ENCODE peak calls at places on chromosomes 13 and 19, in six cellular contexts. R is A549, F is K562, A is ovary, S is upper lobe of left lung, J is suprapubic skin. Z is an unnamed sample. For H3K4me1, the result is how much of the 10 kb centered on the place peaks cover.

GRCh38 chr13:41465215-41465907 is 8.0 kb downstream of the RGCC start:
- DNase-seq in R (no peak), F (peak), A (no peak), S (no peak), J (no peak), Z (no peak)

GRCh38 chr19:18073197-18073596 is 13.5 kb downstream of the IL12RB1 start:
- DNase-seq in R (no peak), F (no peak), A (no peak), S (no peak), J (no peak), Z (no peak)

GRCh38 chr13:85512421-85512820 is 286.8 kb downstream of the SLITRK6 start:
- DNase-seq in R (peak), F (no peak), A (no peak), S (no peak), J (no peak), Z (no peak)

GRCh38 chr13:40061466-40062450 is 406.3 kb downstream of the COG6 start:
- DNase-seq in R (no peak), F (no peak), A (no peak), S (no peak), J (no peak), Z (no peak)

GRCh38 chr13:111204438-111205177 is 89.5 kb downstream of the ARHGEF7 start:
- DNase-seq in R (no peak), F (peak), A (peak), S (peak), J (no peak), Z (peak)

GRCh38 chr19:17554968-17555479 is 425 bp upstream of the COLGALT1 start:
- DNase-seq in R (no peak), F (no peak), A (no peak), S (no peak), J (no peak), Z (no peak)

GRCh38 chr13:41457589-41458186 is 338 bp downstream of the RGCC start:
- DNase-seq in R (no peak), F (peak), A (no peak), S (peak), J (no peak), Z (no peak)

GRCh38 chr13:50228527-50228926 is 213.3 kb downstream of the KCNRG start:
- DNase-seq in R (no peak), F (no peak), A (no peak), S (peak), J (no peak), Z (no peak)

GRCh38 chr19:42098781-42099180 is 22.8 kb downstream of the ZNF574 start:
- DNase-seq in R (no peak), F (no peak), A (no peak), S (no peak), J (no peak), Z (no peak)

GRCh38 chr13:22047785-22048104 is 376.9 kb downstream of the FGF9 start:
- DNase-seq in R (no peak), F (no peak), A (no peak), S (no peak), J (no peak), Z (no peak)

GRCh38 chr19:43731854-43732253 is 16.0 kb downstream of the IRGC start:
- DNase-seq in R (no peak), F (no peak), A (no peak), S (no peak), J (no peak), Z (no peak)

GRCh38 chr19:12665646-12666304 is 767 bp downstream of the MAN2B1 start:
- DNase-seq in R (no peak), F (no peak), A (no peak), S (no peak), J (no peak), Z (no peak)

GRCh38 chr13:93190006-93190405 is 36.6 kb upstream of the GPC6 start:
- DNase-seq in R (no peak), F (no peak), A (no peak), S (no peak), J (no peak), Z (no peak)

GRCh38 chr13:41802684-41803554 is 158.0 kb downstream of the VWA8 start:
- DNase-seq in R (no peak), F (no peak), A (no peak), S (no peak), J (no peak), Z (no peak)

GRCh38 chr13:58583961-58584360 is 952.4 kb downstream of the PCDH17 start:
- DNase-seq in R (no peak), F (no peak), A (no peak), S (no peak), J (no peak), Z (no peak)

GRCh38 chr19:6227941-6228325 is 51.8 kb downstream of the MLLT1 start:
- DNase-seq in R (no peak), F (no peak), A (no peak), S (no peak), J (no peak), Z (no peak)

GRCh38 chr13:42561752-42562467 is 12.0 kb upstream of the TNFSF11 start:
- DNase-seq in R (no peak), F (no peak), A (no peak), S (no peak), J (no peak), Z (no peak)

GRCh38 chr19:5623397-5624153 is 692 bp downstream of the SAFB start:
- DNase-seq in R (no peak), F (peak), A (no peak), S (no peak), J (no peak), Z (no peak)

GRCh38 chr13:95643814-95644598 is 500 bp downstream of the DZIP1 start:
- DNase-seq in R (peak), F (no peak), A (no peak), S (peak), J (no peak), Z (no peak)

GRCh38 chr13:48783831-48784230 is 130.1 kb downstream of the CYSLTR2 start:
- DNase-seq in R (no peak), F (no peak), A (no peak), S (no peak), J (no peak), Z (no peak)

GRCh38 chr19:2070436-2070827 is 19.4 kb upstream of the MKNK2 start:
- DNase-seq in R (no peak), F (no peak), A (peak), S (no peak), J (no peak), Z (no peak)

GRCh38 chr19:55503447-55504251 is 15.4 kb downstream of the SSC5D start:
- DNase-seq in R (peak), F (peak), A (peak), S (peak), J (peak), Z (peak)

GRCh38 chr13:84684048-84684662 is 801.9 kb upstream of the SLITRK1 start:
- DNase-seq in R (no peak), F (no peak), A (no peak), S (no peak), J (no peak), Z (no peak)

GRCh38 chr19:57165846-57166245 is 1.4 kb downstream of the DUXA start:
- DNase-seq in R (no peak), F (no peak), A (no peak), S (no peak), J (no peak), Z (no peak)

GRCh38 chr19:30087381-30088138 is 145.5 kb downstream of the URI1 start:
- DNase-seq in R (no peak), F (no peak), A (no peak), S (no peak), J (no peak), Z (no peak)

GRCh38 chr13:110897024-110897423 is 17.8 kb downstream of the ANKRD10 start:
- DNase-seq in R (no peak), F (no peak), A (no peak), S (no peak), J (no peak), Z (no peak)

GRCh38 chr19:43765109-43765876 is 10.5 kb upstream of the SMG9 start:
- DNase-seq in R (peak), F (peak), A (no peak), S (no peak), J (no peak), Z (peak)

GRCh38 chr13:54593504-54593903 is 1564.9 kb downstream of the OLFM4 start:
- DNase-seq in R (no peak), F (no peak), A (no peak), S (no peak), J (no peak), Z (no peak)

GRCh38 chr13:110187501-110188161 is 119.3 kb downstream of the COL4A1 start:
- DNase-seq in R (no peak), F (no peak), A (no peak), S (no peak), J (no peak), Z (peak)

GRCh38 chr19:57103573-57104277 is 16.1 kb upstream of the USP29 start:
- DNase-seq in R (peak), F (peak), A (peak), S (no peak), J (no peak), Z (peak)

GRCh38 chr13:39767791-39768564 is 112.5 kb downstream of the COG6 start:
- DNase-seq in R (no peak), F (no peak), A (no peak), S (no peak), J (no peak), Z (no peak)

GRCh38 chr19:4184718-4185352 is 2.3 kb downstream of the ANKRD24 start:
- DNase-seq in R (no peak), F (no peak), A (no peak), S (no peak), J (no peak), Z (no peak)

GRCh38 chr19:4183967-4184717 is 1.7 kb downstream of the ANKRD24 start:
- DNase-seq in R (no peak), F (no peak), A (no peak), S (peak), J (no peak), Z (no peak)

GRCh38 chr19:4187313-4188122 is 5.0 kb downstream of the ANKRD24 start:
- DNase-seq in R (no peak), F (no peak), A (no peak), S (no peak), J (no peak), Z (no peak)

GRCh38 chr19:4185413-4186086 is 3.1 kb downstream of the ANKRD24 start:
- DNase-seq in R (no peak), F (no peak), A (no peak), S (no peak), J (no peak), Z (no peak)

GRCh38 chr19:4186087-4186993 is 3.9 kb downstream of the ANKRD24 start:
- DNase-seq in R (peak), F (peak), A (peak), S (no peak), J (no peak), Z (no peak)
- TF ChIP-seq POLR2A in R (no peak), F (no peak), A (no peak), S (no peak), J (no peak), Z (no peak)

DNA sequence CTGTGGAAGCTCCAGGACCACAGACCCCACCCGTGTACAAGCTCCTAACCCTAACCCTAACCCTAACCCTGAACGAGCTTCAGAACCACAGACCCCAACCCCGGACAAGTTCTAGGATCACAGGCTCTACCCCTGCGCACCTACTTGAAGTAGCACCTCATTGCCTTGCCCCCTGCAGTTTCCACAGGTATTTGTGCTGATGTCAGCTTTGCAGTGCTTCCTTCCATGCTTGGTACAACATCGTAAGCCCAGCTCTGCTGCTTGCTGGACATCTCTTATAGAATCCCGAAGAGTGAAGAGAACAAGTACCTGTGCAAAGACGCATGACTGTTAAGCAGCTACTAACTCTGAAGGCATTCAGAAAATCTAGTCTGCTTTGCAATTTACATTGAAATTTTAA is 20.7 kb upstream of the CDC16 start:
- DNase-seq in R (no peak), F (no peak), A (no peak), S (no peak), J (no peak), Z (no peak)
- H3K4me1 ChIP-seq in R (under half), F (under half), A (under half), S (under half), J (under half), Z (under half)

DNA sequence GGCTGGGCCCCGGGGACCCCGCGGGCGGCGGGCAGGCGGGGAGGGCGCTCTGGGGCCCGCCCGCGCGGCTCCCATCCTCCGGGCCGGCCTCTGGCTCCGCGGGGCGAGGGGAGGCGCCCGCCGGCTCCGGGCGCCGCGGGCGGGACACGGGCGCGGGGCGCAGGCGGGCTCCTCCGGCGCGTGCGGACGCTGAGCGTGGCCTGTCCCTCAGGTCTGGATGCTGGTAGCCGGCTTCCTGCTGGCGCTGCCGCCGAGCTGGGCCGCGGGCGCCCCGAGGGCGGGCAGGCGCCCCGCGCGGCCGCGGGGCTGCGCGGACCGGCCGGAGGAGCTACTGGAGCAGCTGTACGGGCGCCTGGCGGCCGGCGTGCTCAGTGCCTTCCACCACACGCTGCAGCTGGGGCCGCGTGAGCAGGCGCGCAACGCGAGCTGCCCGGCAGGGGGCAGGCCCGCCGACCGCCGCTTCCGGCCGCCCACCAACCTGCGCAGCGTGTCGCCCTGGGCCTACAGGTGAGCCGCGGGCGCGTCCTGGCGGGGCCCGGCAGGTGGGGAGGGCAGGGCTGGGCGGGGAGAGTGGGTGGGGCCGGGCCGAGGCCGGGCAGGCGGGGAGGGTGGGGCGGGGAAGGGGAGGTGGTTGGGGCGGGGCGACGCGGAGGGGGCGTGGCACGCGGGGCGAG is 423 bp downstream of the IL17D start:
- DNase-seq in R (peak), F (peak), A (peak), S (peak), J (no peak), Z (peak)
- TF ChIP-seq EP300 in R (no peak), F (no peak), A (no peak), S (no peak), J (no peak), Z (no peak)

GRCh38 chr13:33178197-33178699 is 107.3 kb downstream of the STARD13 start:
- DNase-seq in R (no peak), F (no peak), A (no peak), S (no peak), J (no peak), Z (no peak)

GRCh38 chr13:33181264-33181663 is 104.3 kb downstream of the STARD13 start:
- DNase-seq in R (no peak), F (no peak), A (no peak), S (no peak), J (no peak), Z (no peak)

GRCh38 chr13:33179463-33179862 is 106.1 kb downstream of the STARD13 start:
- DNase-seq in R (no peak), F (no peak), A (no peak), S (no peak), J (no peak), Z (no peak)

GRCh38 chr13:33182729-33183128 is 102.8 kb downstream of the STARD13 start:
- DNase-seq in R (no peak), F (no peak), A (no peak), S (peak), J (no peak), Z (no peak)

GRCh38 chr13:33180009-33180804 is 105.3 kb downstream of the STARD13 start:
- DNase-seq in R (no peak), F (no peak), A (no peak), S (no peak), J (no peak), Z (no peak)
- TF ChIP-seq POLR2A in R (no peak), F (no peak), A (no peak), S (no peak), J (no peak), Z (no peak)

DNA sequence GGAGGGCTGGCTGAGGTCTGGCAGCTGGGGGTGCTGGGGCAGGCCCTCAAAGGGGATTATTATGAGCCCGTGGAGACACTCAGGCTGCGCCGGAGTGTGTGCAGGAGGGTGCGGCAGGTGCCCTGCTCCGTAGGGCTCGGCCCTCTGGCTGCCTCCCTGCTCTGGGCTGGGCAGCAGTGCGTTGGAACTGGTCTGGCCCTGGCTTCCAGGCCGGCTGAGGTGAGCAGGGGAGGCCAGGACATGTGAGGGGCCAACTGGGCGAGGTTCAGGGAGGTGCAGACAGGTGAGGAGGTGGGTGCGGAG is 31.2 kb downstream of the PIP5K1C start:
- DNase-seq in R (no peak), F (no peak), A (no peak), S (no peak), J (no peak), Z (no peak)
- H3K4me1 ChIP-seq in R (under half), F (under half), A (under half), S (half or more), J (half or more), Z (half or more)

GRCh38 chr19:11481777-11482383 is 1.0 kb upstream of the ELAVL3 start:
- DNase-seq in R (peak), F (peak), A (peak), S (peak), J (no peak), Z (peak)

GRCh38 chr19:11480927-11481776 is at the start of gene ELAVL3:
- DNase-seq in R (no peak), F (no peak), A (no peak), S (peak), J (no peak), Z (no peak)

GRCh38 chr19:11483176-11484111 is 2.6 kb upstream of the ELAVL3 start:
- DNase-seq in R (no peak), F (no peak), A (no peak), S (peak), J (no peak), Z (no peak)

GRCh38 chr19:11480081-11480926 is 542 bp downstream of the ELAVL3 start:
- DNase-seq in R (no peak), F (no peak), A (no peak), S (peak), J (no peak), Z (no peak)

DNA sequence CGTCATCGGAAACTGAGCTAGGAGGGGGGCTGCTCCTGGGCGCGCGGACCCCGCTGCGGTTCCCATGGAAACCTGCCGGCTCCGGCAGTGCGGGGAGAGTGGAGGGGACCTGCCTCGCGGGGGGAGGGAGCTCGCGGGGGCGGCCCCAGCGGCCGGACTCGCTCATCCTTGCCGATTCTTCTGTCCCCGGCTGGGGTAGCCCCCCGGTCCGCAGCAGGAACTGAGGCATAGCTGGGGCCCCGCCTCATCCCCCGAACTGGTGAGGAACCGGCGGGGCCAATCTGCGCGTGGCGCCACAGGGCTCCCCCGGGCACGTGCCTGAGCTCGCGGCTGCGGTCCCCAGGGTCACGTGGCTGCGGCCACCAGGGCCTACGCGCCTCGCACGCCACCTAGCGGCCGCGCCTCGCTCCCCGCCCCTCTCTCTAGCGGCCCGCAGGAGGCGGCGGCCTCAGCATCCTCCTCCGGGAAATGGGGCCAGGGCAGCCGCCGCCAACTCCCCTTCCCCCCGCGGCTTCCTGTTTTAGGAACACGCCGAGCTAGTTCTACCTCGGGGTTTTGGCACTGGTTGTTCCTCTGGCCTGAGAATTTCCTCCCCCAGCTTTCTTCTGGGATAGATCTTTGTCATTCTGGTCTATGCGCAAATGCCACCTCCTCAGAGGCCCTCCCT is 1.7 kb upstream of the ELAVL3 start:
- DNase-seq in R (peak), F (peak), A (peak), S (peak), J (peak), Z (peak)
- TF ChIP-seq EP300 in R (no peak), F (peak), A (no peak), S (no peak), J (no peak), Z (no peak)

Z was measured in sigmoid colon.